ENCODE peak calls at places on chromosomes 1 and 21, in nine cellular contexts. L, G, O, B, W, Z, Y, J and Q are unnamed samples.

GRCh38 chr1:151815716-151816327 is 10.6 kb upstream of the LINGO4 start:
- DNase-seq in L (no peak), G (no peak), O (peak; percentile 81), B (no peak), W (no peak), Z (no peak), Y (no peak), J (no peak), Q (no peak)

GRCh38 chr1:65059930-65060538 is 88.0 kb upstream of the AK4 start:
- DNase-seq in L (no peak), G (peak; percentile 44), O (no peak), B (peak; percentile 31), W (peak; percentile 21), Z (no peak), Y (no peak), J (no peak), Q (no peak)

GRCh38 chr1:18572022-18572920 is 58.4 kb upstream of the PAX7 start:
- DNase-seq in L (no peak), G (no peak), O (no peak), B (no peak), W (no peak), Z (no peak), Y (no peak), J (no peak), Q (no peak)

GRCh38 chr1:229669333-229669732 is 43.3 kb downstream of the URB2 start:
- DNase-seq in L (no peak), G (no peak), O (no peak), B (no peak), W (no peak), Z (no peak), Y (no peak), J (no peak), Q (peak; percentile 15)

GRCh38 chr1:238252033-238252802 is 361.5 kb upstream of the ZP4 start:
- DNase-seq in L (peak; percentile 43), G (peak; percentile 47), O (no peak), B (no peak), W (peak; percentile 50), Z (no peak), Y (peak; percentile 15), J (peak; percentile 26), Q (peak; percentile 10)

GRCh38 chr1:232509570-232509969 is 120.4 kb downstream of the SIPA1L2 start:
- DNase-seq in L (no peak), G (peak; percentile 67), O (no peak), B (no peak), W (peak; percentile 19), Z (no peak), Y (peak; percentile 18), J (no peak), Q (no peak)

GRCh38 chr21:42013338-42013737 is 3.2 kb upstream of the ZBTB21 start:
- DNase-seq in L (no peak), G (peak; percentile 21), O (no peak), B (no peak), W (no peak), Z (no peak), Y (no peak), J (no peak), Q (no peak)

GRCh38 chr1:242185728-242186127 is 186.8 kb upstream of the MAP1LC3C start:
- DNase-seq in L (no peak), G (no peak), O (no peak), B (no peak), W (no peak), Z (no peak), Y (no peak), J (no peak), Q (no peak)

GRCh38 chr1:226034482-226034881 is 28.0 kb upstream of the H3-3A start:
- DNase-seq in L (peak; percentile 94), G (no peak), O (peak; percentile 90), B (no peak), W (no peak), Z (peak; percentile 84), Y (peak; percentile 83), J (no peak), Q (no peak)

GRCh38 chr1:7471836-7472235 is 299.3 kb upstream of the VAMP3 start:
- DNase-seq in L (peak; percentile 45), G (peak; percentile 83), O (no peak), B (no peak), W (no peak), Z (no peak), Y (no peak), J (no peak), Q (no peak)

GRCh38 chr1:221712776-221713431 is 29.0 kb downstream of the DUSP10 start:
- DNase-seq in L (no peak), G (no peak), O (peak; percentile 87), B (no peak), W (no peak), Z (no peak), Y (peak; percentile 11), J (no peak), Q (no peak)

GRCh38 chr1:114113801-114114750 is 39.6 kb downstream of the SYT6 start:
- DNase-seq in L (no peak), G (no peak), O (no peak), B (peak; percentile 61), W (peak; percentile 49), Z (no peak), Y (no peak), J (peak; percentile 67), Q (no peak)

GRCh38 chr1:209787551-209787950 is 3.2 kb upstream of the C1orf74 start:
- DNase-seq in L (peak; percentile 60), G (no peak), O (no peak), B (no peak), W (peak; percentile 10), Z (no peak), Y (no peak), J (peak; percentile 50), Q (peak; percentile 96)

GRCh38 chr1:152328801-152329391 is 3.9 kb upstream of the FLG start:
- DNase-seq in L (no peak), G (no peak), O (no peak), B (no peak), W (no peak), Z (no peak), Y (no peak), J (no peak), Q (no peak)

GRCh38 chr1:228415221-228415620 is 1.4 kb downstream of the TRIM17 start:
- DNase-seq in L (no peak), G (no peak), O (peak; percentile 68), B (no peak), W (no peak), Z (no peak), Y (no peak), J (no peak), Q (no peak)

GRCh38 chr1:236575523-236575922 is 28.8 kb downstream of the HEATR1 start:
- DNase-seq in L (no peak), G (peak; percentile 55), O (no peak), B (no peak), W (no peak), Z (no peak), Y (no peak), J (no peak), Q (no peak)

GRCh38 chr1:93976711-93977328 is 67.6 kb upstream of the GCLM start:
- DNase-seq in L (no peak), G (no peak), O (no peak), B (no peak), W (no peak), Z (no peak), Y (no peak), J (no peak), Q (no peak)

GRCh38 chr1:58573705-58574591 is 3.1 kb downstream of the TACSTD2 start:
- DNase-seq in L (no peak), G (no peak), O (no peak), B (no peak), W (no peak), Z (no peak), Y (no peak), J (peak; percentile 62), Q (no peak)

GRCh38 chr1:183218981-183219621 is 33.0 kb downstream of the LAMC2 start:
- DNase-seq in L (no peak), G (peak; percentile 7), O (peak; percentile 71), B (no peak), W (no peak), Z (no peak), Y (no peak), J (no peak), Q (peak; percentile 32)
- H3K4me3 ChIP-seq in L (no peak overlapping the region), G (no peak overlapping the region), O (no peak overlapping the region), B (no peak overlapping the region), W (no peak overlapping the region), Z (no peak overlapping the region), Y (no peak overlapping the region), J (no peak overlapping the region), Q (no peak overlapping the region)

DNA sequence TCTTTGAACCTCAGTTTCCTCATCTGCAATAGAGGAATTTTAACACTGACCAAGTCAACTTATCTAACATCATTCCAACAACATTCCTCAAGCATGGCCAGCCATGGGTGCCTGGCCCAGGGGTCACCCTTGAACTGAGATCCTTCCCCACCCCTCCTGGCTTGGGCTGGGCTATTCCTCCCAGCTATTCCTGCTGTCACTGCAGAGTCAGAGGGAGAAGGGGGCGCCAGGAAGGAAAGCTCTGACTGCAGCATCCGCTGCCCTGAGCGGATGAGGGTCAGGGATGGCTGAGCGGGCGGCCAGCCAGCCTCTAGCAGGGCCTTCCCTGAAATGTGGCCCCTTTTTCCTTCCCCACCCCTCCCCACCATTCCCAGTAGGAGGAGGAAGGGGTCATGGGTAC is 3.1 kb downstream of the TINAGL1 start:
- DNase-seq in L (no peak), G (no peak), O (no peak), B (no peak), W (no peak), Z (no peak), Y (no peak), J (no peak), Q (no peak)
- H3K4me3 ChIP-seq in L (peak overlapping the region; percentile 38), G (no peak overlapping the region), O (peak overlapping the region; percentile 38), B (no peak overlapping the region), W (no peak overlapping the region), Z (peak overlapping the region; percentile 51), Y (peak overlapping the region; percentile 48), J (peak overlapping the region; percentile 70), Q (no peak overlapping the region)

GRCh38 chr1:158951956-158952355 is 20.6 kb downstream of the PYHIN1 start:
- DNase-seq in L (no peak), G (no peak), O (no peak), B (no peak), W (no peak), Z (no peak), Y (no peak), J (no peak), Q (no peak)

DNA sequence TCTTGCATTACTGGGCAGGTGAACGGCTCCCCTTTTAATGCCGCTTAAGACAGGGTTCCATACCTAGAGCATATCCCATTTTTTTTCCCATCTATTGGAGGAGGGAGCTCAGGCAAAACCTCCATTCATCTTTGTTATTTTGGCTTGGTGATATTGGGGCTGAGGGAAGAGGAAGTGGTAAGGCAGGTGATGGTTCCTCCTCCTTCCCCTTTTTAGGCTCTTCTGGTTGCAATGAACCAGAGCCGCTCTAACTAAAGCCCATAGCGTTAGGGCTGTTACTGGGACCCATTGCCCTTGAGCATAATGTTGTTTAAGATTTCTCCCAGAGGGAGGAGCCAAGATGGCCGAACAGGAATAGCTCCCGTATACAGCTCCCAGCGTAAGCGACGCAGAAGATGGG is 21.1 kb downstream of the PYHIN1 start:
- DNase-seq in L (no peak), G (no peak), O (no peak), B (no peak), W (no peak), Z (no peak), Y (no peak), J (no peak), Q (no peak)
- H3K4me3 ChIP-seq in L (no peak overlapping the region), G (no peak overlapping the region), O (no peak overlapping the region), B (no peak overlapping the region), W (no peak overlapping the region), Z (no peak overlapping the region), Y (no peak overlapping the region), J (no peak overlapping the region), Q (no peak overlapping the region)

DNA sequence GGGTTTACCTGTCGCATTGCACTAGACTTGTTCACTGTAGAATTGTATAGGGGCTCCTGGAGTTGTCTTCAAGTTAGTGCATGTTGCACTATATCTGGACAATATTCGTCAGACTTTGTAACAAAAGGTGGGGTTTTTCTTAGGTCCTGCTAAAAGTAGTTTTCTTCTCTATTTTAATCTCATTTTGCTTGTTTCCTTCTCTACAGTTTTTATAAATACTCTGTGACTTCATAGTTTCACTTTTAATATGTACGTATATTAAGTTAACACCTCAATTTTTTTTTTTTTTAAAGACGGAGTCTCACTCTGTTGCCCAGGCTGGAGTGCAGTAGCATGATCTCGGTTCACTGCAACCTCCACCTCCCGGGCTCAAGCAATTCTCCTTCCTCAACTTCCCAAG is 26.5 kb upstream of the MRPS6 start:
- DNase-seq in L (no peak), G (no peak), O (no peak), B (no peak), W (no peak), Z (no peak), Y (no peak), J (no peak), Q (no peak)
- H3K4me3 ChIP-seq in L (no peak overlapping the region), G (no peak overlapping the region), O (no peak overlapping the region), B (no peak overlapping the region), W (no peak overlapping the region), Z (no peak overlapping the region), Y (no peak overlapping the region), J (no peak overlapping the region), Q (no peak overlapping the region)